ENCODE peak calls at places on chromosome 2, in six cellular contexts. F is IMR-90, D is neuronal stem cell, K is H1, T is mesenchymal stem cell, M is trophoblast cell. L is an unnamed sample.

GRCh38 chr2:102245266-102246151 is 58.7 kb downstream of the IL1RL2 start:
- DNase-seq in F (peak), D (no peak), K (peak), T (peak), M (no peak), L (peak)

GRCh38 chr2:185388226-185388625 is 350.4 kb upstream of the FSIP2 start:
- DNase-seq in F (no peak), D (no peak), K (no peak), T (no peak), M (no peak), L (no peak)

GRCh38 chr2:55611997-55612396 is 5.4 kb downstream of the PPP4R3B start:
- DNase-seq in F (no peak), D (no peak), K (no peak), T (no peak), M (no peak), L (no peak)

GRCh38 chr2:11065833-11066232 is 89.4 kb upstream of the SLC66A3 start:
- DNase-seq in F (no peak), D (no peak), K (no peak), T (no peak), M (no peak), L (no peak)

GRCh38 chr2:45748239-45748638 is 96.8 kb downstream of the PRKCE start:
- DNase-seq in F (peak), D (no peak), K (no peak), T (no peak), M (no peak), L (no peak)

GRCh38 chr2:200356794-200357472 is 50.4 kb downstream of the SPATS2L start:
- DNase-seq in F (peak), D (no peak), K (no peak), T (peak), M (peak), L (no peak)

GRCh38 chr2:74421248-74421870 is at the start of the genes C2orf81 and WDR54:
- DNase-seq in F (peak), D (peak), K (peak), T (peak), M (peak), L (peak)

GRCh38 chr2:98299506-98299905 is 46.8 kb upstream of the CNGA3 start:
- DNase-seq in F (no peak), D (no peak), K (no peak), T (no peak), M (no peak), L (no peak)

GRCh38 chr2:108583903-108584520 is 49.7 kb downstream of the LIMS1 start:
- DNase-seq in F (peak), D (peak), K (no peak), T (peak), M (peak), L (peak)

GRCh38 chr2:239523944-239524310 is 123.1 kb upstream of the HDAC4 start:
- DNase-seq in F (no peak), D (no peak), K (no peak), T (no peak), M (no peak), L (no peak)

GRCh38 chr2:183740241-183740640 is 616.0 kb downstream of the NUP35 start:
- DNase-seq in F (no peak), D (no peak), K (no peak), T (no peak), M (peak), L (no peak)

GRCh38 chr2:219434718-219435525 is at the start of gene SPEG:
- DNase-seq in F (no peak), D (no peak), K (no peak), T (no peak), M (no peak), L (peak)

GRCh38 chr2:237091779-237092436 is 6.2 kb downstream of the COPS8 start:
- DNase-seq in F (peak), D (no peak), K (no peak), T (peak), M (no peak), L (no peak)
- H4K91ac ChIP-seq in F (no peak), D (no peak), K (no peak), T (peak), M (no peak), L (no peak)

DNA sequence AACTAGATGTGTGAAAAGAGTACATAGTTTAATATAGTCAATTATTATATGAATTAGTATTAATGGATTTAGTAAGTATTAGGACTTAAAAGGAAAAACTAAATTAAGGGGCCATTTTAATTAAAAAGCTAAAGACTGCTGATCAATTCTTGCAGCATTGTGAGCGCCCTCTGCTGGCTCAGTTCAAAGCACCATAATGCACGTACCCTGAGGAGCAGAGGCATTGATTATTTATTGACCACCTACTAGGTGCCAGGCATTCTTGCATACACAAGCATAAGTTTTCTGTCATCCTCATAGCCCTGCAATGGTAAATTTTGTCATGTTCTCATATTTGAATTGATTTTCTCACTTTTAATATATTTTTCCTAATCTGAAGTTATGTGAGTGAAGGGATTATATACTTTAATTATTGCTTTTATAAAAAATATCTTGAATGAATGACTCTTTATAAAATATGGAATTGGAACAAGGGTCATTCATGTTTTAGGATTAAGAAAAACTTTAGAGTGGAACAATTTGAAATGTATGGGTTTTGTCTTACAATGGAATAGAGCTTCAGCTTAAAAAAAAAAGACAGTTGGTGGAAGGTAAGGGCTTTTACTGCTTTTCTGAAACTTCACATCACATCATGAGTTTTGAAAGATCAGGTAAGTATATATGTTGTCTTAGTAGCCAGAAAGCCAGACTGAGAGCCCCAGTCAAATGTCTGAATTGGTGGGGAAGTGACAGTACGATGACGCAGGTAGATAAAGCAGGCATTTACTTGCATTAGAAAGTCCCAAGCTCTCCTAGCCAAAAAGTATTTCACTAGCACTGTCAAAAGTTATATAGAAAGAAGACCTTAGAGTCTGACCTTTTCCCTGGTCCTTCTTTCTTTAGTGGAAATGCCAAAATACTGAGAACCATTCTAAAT is 9.7 kb downstream of the ITGA4 start:
- DNase-seq in F (peak), D (peak), K (peak), T (peak), M (peak), L (peak)
- H4K91ac ChIP-seq in F (no peak), D (no peak), K (no peak), T (no peak), M (no peak), L (no peak)

GRCh38 chr2:43462866-43463641 is 132.8 kb downstream of the THADA start:
- DNase-seq in F (no peak), D (no peak), K (no peak), T (no peak), M (no peak), L (no peak)
- H4K91ac ChIP-seq in F (no peak), D (no peak), K (no peak), T (no peak), M (no peak), L (no peak)

DNA sequence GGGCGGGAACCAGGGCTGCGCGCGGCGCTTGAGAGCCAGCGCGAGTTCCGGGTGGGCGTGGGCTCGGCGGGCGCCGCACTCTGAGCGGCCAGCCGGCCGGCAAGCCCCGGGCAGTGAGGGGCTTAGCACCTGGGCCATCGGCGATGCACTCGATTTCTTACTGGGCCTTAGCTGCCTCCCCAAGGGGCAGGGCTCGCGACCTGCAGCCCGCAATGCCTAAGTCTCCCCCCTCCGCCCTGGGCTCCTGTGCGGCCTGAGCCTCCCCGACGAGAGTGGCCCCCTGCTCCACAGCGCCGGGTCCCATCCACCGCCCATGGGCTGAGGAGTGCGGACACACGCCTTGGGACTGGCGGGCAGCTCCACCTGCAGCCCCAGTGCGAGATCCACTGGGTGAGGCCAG is 36.5 kb upstream of the MAP2 start:
- DNase-seq in F (no peak), D (no peak), K (no peak), T (no peak), M (no peak), L (no peak)
- H4K91ac ChIP-seq in F (no peak), D (no peak), K (no peak), T (no peak), M (no peak), L (no peak)

GRCh38 chr2:69454976-69455375 is 17.7 kb upstream of the NFU1 start:
- DNase-seq in F (no peak), D (no peak), K (no peak), T (no peak), M (no peak), L (no peak)

GRCh38 chr2:69450735-69451416 is 13.6 kb upstream of the NFU1 start:
- DNase-seq in F (no peak), D (no peak), K (no peak), T (no peak), M (peak), L (no peak)

GRCh38 chr2:69456154-69456553 is 18.9 kb upstream of the NFU1 start:
- DNase-seq in F (no peak), D (no peak), K (no peak), T (no peak), M (no peak), L (no peak)

GRCh38 chr2:69452687-69453086 is 15.5 kb upstream of the NFU1 start:
- DNase-seq in F (no peak), D (no peak), K (no peak), T (no peak), M (peak), L (no peak)

GRCh38 chr2:69453475-69454129 is 16.4 kb upstream of the NFU1 start:
- DNase-seq in F (no peak), D (no peak), K (no peak), T (no peak), M (no peak), L (no peak)
- H4K91ac ChIP-seq in F (no peak), D (no peak), K (no peak), T (no peak), M (no peak), L (no peak)

DNA sequence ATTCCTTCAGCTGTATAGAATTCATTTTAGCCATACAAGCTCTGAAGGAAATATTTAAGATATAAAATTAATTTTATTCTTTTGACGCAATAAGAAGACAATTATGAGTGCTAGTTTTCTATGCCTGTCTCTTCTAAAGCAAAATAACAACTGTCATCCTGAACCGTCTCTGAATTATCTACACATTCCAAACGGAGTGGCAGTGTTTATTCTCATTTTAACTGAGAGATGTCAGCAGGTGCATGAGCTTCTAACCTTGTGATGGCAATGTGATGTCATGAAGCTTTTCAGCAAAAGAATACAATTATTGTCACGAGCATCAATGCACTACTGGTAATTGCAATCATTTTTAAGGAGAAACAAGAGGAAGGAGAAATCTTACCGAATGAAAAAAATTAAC is 274.8 kb downstream of the SPAG16 start:
- DNase-seq in F (no peak), D (no peak), K (no peak), T (no peak), M (no peak), L (no peak)
- H4K91ac ChIP-seq in F (no peak), D (no peak), K (no peak), T (no peak), M (no peak), L (no peak)

GRCh38 chr2:37348155-37348554 is 3.7 kb downstream of the QPCT start:
- DNase-seq in F (no peak), D (no peak), K (no peak), T (no peak), M (no peak), L (no peak)

GRCh38 chr2:37350917-37351316 is 6.5 kb downstream of the QPCT start:
- DNase-seq in F (no peak), D (no peak), K (no peak), T (peak), M (no peak), L (no peak)

GRCh38 chr2:37344453-37345361 is at the start of gene QPCT:
- DNase-seq in F (peak), D (no peak), K (no peak), T (peak), M (peak), L (no peak)

GRCh38 chr2:37350034-37350433 is 5.6 kb downstream of the QPCT start:
- DNase-seq in F (no peak), D (no peak), K (no peak), T (peak), M (no peak), L (no peak)

DNA sequence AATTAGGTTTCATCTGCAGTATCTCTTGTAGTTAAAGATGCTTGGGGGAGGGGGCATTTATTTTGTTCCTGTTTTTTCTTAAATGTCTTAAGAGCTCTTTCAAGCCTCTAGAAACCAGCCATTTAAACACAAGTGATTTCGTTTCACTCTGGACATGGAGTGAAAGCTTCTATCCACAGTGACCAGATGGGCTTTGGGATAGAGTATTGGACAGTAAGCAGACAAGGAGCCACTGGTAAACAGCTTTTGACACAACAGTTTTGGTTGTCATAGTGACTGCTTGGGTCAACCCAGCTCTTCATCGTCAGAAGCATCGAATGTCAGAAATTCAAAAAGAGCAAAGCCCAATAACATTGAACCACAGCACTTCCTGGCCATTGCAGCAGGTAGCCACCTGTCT is 4.9 kb downstream of the QPCT start:
- DNase-seq in F (no peak), D (no peak), K (no peak), T (peak), M (peak), L (no peak)
- H4K91ac ChIP-seq in F (no peak), D (no peak), K (no peak), T (no peak), M (no peak), L (no peak)

L was measured in H9.